ENCODE peak calls at places on chromosome X, in four cellular contexts. D, V, Z and Y are unnamed samples.

GRCh38 chrX:31550169-31550568 is 478.3 kb upstream of the FTHL17 start:
- DNase-seq in D (no peak), V (no peak), Z (no peak), Y (no peak)

GRCh38 chrX:318739-319578 is at the start of gene GTPBP6:
- DNase-seq in D (peak), V (peak), Z (peak), Y (peak)

GRCh38 chrX:15167826-15168225 is 102.1 kb downstream of the ASB9 start:
- DNase-seq in D (no peak), V (no peak), Z (no peak), Y (no peak)

GRCh38 chrX:13761606-13762005 is 27.1 kb downstream of the OFD1 start:
- DNase-seq in D (peak), V (peak), Z (no peak), Y (no peak)

GRCh38 chrX:13059676-13060499 is 15.5 kb upstream of the FAM9C start:
- DNase-seq in D (no peak), V (peak), Z (peak), Y (no peak)

GRCh38 chrX:110852180-110852579 is 56.6 kb upstream of the CHRDL1 start:
- DNase-seq in D (peak), V (peak), Z (no peak), Y (no peak)

GRCh38 chrX:75547783-75548182 is 24.9 kb upstream of the ZDHHC15 start:
- DNase-seq in D (peak), V (no peak), Z (no peak), Y (no peak)

GRCh38 chrX:101686574-101686973 is 26.9 kb upstream of the ARMCX2 start:
- DNase-seq in D (no peak), V (no peak), Z (no peak), Y (no peak)

GRCh38 chrX:29295987-29296680 is 708.9 kb downstream of the IL1RAPL1 start:
- DNase-seq in D (peak), V (peak), Z (no peak), Y (no peak)

GRCh38 chrX:1388651-1389050 is 3.3 kb downstream of the SLC25A6 start:
- DNase-seq in D (no peak), V (no peak), Z (no peak), Y (no peak)

DNA sequence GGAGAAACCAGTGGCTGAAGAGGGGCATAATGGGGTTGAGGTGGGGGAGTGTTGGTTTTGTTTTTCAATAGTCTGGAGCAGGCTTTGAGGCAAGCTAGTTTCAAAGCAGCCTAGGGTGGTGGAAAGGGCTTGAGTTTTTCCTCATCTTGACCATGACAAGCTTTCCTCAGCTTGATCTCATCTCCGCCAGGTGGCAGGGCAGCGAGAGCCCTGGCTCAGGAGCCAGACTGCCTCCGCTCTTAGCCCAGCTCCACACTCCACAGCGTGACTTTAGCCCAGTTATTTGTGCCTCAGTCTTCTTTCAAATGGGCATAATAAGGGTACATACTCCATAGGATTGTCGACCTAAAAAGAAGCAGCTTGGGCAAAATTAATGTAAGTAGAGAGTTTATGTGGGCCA is 29.9 kb upstream of the SOWAHD start:
- DNase-seq in D (no peak), V (no peak), Z (no peak), Y (no peak)
- TF ChIP-seq CTCF in D (no peak), V (no peak), Z (no peak), Y (no peak)

GRCh38 chrX:48998391-48998790 is 3.7 kb downstream of the GRIPAP1 start:
- DNase-seq in D (peak), V (no peak), Z (no peak), Y (no peak)

GRCh38 chrX:49001521-49002090 is 458 bp downstream of the GRIPAP1 start:
- DNase-seq in D (peak), V (peak), Z (peak), Y (peak)

GRCh38 chrX:48999030-48999429 is 3.0 kb downstream of the GRIPAP1 start:
- DNase-seq in D (no peak), V (no peak), Z (no peak), Y (no peak)

GRCh38 chrX:49002091-49002935 is at the start of gene GRIPAP1:
- DNase-seq in D (peak), V (peak), Z (peak), Y (peak)

DNA sequence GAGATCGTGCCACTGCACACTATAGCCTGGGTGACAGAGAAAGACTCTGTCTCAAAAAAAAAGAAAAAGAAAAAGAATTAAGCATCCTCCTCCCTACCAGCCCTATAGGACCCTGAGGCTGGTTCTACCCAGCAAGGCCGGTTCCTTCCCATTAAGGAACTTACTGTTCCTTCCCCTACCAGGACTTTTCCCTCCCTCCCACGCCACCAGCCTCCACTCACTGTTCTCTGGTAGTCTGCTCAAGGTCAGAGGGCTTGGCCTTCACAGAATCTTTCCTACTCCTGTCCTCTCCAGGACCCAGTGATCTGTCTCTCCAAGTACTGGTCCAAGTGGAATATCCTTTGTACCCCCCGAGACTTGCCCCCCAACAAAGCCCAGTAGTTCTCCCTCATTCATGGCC is 1.4 kb downstream of the GRIPAP1 start:
- DNase-seq in D (no peak), V (no peak), Z (no peak), Y (no peak)
- TF ChIP-seq CTCF in D (no peak), V (no peak), Z (no peak), Y (no peak)

GRCh38 chrX:39682778-39683177 is 415.0 kb downstream of the BCOR start:
- DNase-seq in D (no peak), V (no peak), Z (no peak), Y (no peak)
- TF ChIP-seq CTCF in D (no peak), V (no peak), Z (no peak), Y (no peak)

DNA sequence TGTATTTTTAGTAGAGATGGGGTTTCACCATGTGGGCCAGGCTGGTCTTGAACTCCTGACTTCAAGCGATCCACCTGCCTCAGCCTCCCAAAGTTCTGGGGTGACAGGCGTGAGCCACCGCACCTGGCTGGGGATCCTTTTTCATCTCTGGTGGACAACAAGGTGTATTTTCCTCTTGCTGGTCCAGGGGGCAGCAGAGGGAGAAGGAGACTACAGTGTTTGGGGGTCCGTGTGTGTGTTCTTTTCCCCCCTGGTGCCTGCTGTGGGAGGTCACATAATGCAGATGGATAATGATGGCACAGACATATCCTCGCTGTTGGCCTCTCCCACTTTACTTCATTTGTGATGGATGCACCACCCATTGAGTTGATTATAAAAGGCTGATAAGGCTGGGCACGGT is 39.0 kb upstream of the CD99 start:
- DNase-seq in D (no peak), V (no peak), Z (no peak), Y (no peak)
- TF ChIP-seq CTCF in D (peak), V (no peak), Z (peak), Y (no peak)

GRCh38 chrX:77900688-77901087 is 1.4 kb downstream of the COX7B start:
- DNase-seq in D (peak), V (no peak), Z (no peak), Y (no peak)

GRCh38 chrX:77899081-77899828 is at the start of gene COX7B:
- DNase-seq in D (peak), V (peak), Z (peak), Y (peak)

GRCh38 chrX:77901506-77901905 is 2.2 kb downstream of the COX7B start:
- DNase-seq in D (no peak), V (no peak), Z (no peak), Y (no peak)
- TF ChIP-seq CTCF in D (no peak), V (no peak), Z (no peak), Y (no peak)

GRCh38 chrX:153374426-153374825 is 26.7 kb downstream of the PNMA6E start:
- DNase-seq in D (no peak), V (peak), Z (no peak), Y (no peak)
- TF ChIP-seq CTCF in D (no peak), V (no peak), Z (peak), Y (no peak)

GRCh38 chrX:81414630-81415029 is 212.7 kb downstream of the SH3BGRL start:
- DNase-seq in D (peak), V (peak), Z (no peak), Y (no peak)
- TF ChIP-seq CTCF in D (no peak), V (no peak), Z (peak), Y (no peak)

DNA sequence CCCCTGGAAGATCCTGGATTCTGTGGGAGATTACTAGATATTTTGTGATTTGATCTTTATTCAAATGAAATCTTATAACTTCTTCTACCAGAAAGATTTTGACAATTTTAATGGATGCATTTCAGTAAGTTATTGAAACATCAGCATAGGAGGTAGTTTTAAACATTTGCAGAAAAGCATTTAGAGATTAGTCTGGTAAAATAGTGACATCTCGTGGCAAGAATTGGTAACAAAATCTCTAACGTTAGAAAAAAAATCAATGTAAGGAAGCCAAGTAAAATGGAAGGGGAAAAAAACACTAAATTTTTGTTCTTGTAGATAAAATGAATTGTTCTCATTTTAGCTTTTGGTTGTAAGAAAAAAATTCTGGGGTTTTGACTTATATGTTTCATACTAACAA is 73.3 kb downstream of the TASL start:
- DNase-seq in D (peak), V (peak), Z (peak), Y (no peak)
- TF ChIP-seq CTCF in D (peak), V (no peak), Z (peak), Y (no peak)

DNA sequence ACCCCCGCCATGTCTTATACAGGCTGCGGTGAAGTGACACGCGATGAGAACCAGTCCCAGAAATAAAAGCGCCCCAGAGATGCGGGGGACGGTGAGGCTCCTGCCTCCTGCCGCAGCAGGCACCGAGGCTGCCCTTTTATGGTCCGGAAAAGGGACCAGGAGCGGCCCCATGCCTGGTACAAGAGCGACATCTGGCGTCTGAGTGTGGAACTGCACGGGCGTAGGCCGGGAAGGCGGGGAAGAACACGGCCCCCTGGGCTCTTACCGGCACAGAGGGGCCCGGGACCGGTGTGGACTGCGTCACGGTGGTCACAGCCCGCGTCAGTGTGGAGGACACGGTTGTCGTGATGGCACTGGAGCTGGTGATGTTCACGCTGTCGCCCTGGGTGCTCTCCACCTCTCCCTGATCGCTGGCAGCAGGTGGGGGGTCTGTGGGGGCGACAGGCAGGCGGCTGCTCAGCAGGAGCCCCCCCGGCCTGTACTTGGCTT is 8.9 kb upstream of the RENBP start:
- DNase-seq in D (peak), V (peak), Z (peak), Y (peak)
- TF ChIP-seq CTCF in D (peak), V (peak), Z (peak), Y (peak)